ENCODE peak calls at places on chromosome 10, in seven cellular contexts. One of them, this sample, is unnamed.

GRCh38 chr10:76150886-76151288 is 719.5 kb downstream of the LRMDA start:
- DNase-seq in neural progenitor cell: no peak
- DNase-seq in OCI-LY7: no peak
- DNase-seq in transverse colon: no peak
- DNase-seq in HCT116: no peak
- DNase-seq in IMR-90: no peak
- DNase-seq in tibial nerve: no peak
- DNase-seq in this sample: no peak

GRCh38 chr10:13891542-13892431 is 305.0 kb downstream of the PRPF18 start:
- DNase-seq in neural progenitor cell: peak; percentile 77
- DNase-seq in OCI-LY7: no peak
- DNase-seq in transverse colon: no peak
- DNase-seq in HCT116: no peak
- DNase-seq in IMR-90: no peak
- DNase-seq in tibial nerve: no peak
- DNase-seq in this sample: no peak

GRCh38 chr10:70832852-70833542 is 17.2 kb downstream of the SGPL1 start:
- DNase-seq in neural progenitor cell: no peak
- DNase-seq in OCI-LY7: no peak
- DNase-seq in transverse colon: no peak
- DNase-seq in HCT116: no peak
- DNase-seq in IMR-90: peak; percentile 93
- DNase-seq in tibial nerve: no peak
- DNase-seq in this sample: peak; percentile 86

GRCh38 chr10:69456880-69457693 is 5.8 kb downstream of the TSPAN15 start:
- DNase-seq in neural progenitor cell: no peak
- DNase-seq in OCI-LY7: no peak
- DNase-seq in transverse colon: no peak
- DNase-seq in HCT116: no peak
- DNase-seq in IMR-90: no peak
- DNase-seq in tibial nerve: no peak
- DNase-seq in this sample: no peak

GRCh38 chr10:34252111-34252510 is 563.0 kb downstream of the PARD3 start:
- DNase-seq in neural progenitor cell: no peak
- DNase-seq in OCI-LY7: no peak
- DNase-seq in transverse colon: no peak
- DNase-seq in HCT116: peak; percentile 28
- DNase-seq in IMR-90: no peak
- DNase-seq in tibial nerve: no peak
- DNase-seq in this sample: peak; percentile 11

GRCh38 chr10:69831231-69831855 is 29.6 kb downstream of the COL13A1 start:
- DNase-seq in neural progenitor cell: no peak
- DNase-seq in OCI-LY7: no peak
- DNase-seq in transverse colon: no peak
- DNase-seq in HCT116: no peak
- DNase-seq in IMR-90: peak; percentile 42
- DNase-seq in tibial nerve: no peak
- DNase-seq in this sample: no peak

GRCh38 chr10:115141254-115141653 is 48.1 kb downstream of the ATRNL1 start:
- DNase-seq in neural progenitor cell: peak; percentile 28
- DNase-seq in OCI-LY7: no peak
- DNase-seq in transverse colon: no peak
- DNase-seq in HCT116: peak; percentile 15
- DNase-seq in IMR-90: peak; percentile 12
- DNase-seq in tibial nerve: no peak
- DNase-seq in this sample: peak; percentile 12

GRCh38 chr10:23864631-23865147 is 344.2 kb upstream of the KIAA1217 start:
- DNase-seq in neural progenitor cell: no peak
- DNase-seq in OCI-LY7: no peak
- DNase-seq in transverse colon: no peak
- DNase-seq in HCT116: no peak
- DNase-seq in IMR-90: no peak
- DNase-seq in tibial nerve: no peak
- DNase-seq in this sample: no peak

GRCh38 chr10:11058965-11059364 is 41.3 kb downstream of the CELF2 start:
- DNase-seq in neural progenitor cell: no peak
- DNase-seq in OCI-LY7: no peak
- DNase-seq in transverse colon: no peak
- DNase-seq in HCT116: no peak
- DNase-seq in IMR-90: peak; percentile 75
- DNase-seq in tibial nerve: no peak
- DNase-seq in this sample: no peak

GRCh38 chr10:7258948-7259523 is 151.8 kb downstream of the SFMBT2 start:
- DNase-seq in neural progenitor cell: no peak
- DNase-seq in OCI-LY7: peak; percentile 33
- DNase-seq in transverse colon: peak; percentile 30
- DNase-seq in HCT116: no peak
- DNase-seq in IMR-90: no peak
- DNase-seq in tibial nerve: no peak
- DNase-seq in this sample: no peak

GRCh38 chr10:287029-287428 is 151.8 kb downstream of the ZMYND11 start:
- DNase-seq in neural progenitor cell: no peak
- DNase-seq in OCI-LY7: no peak
- DNase-seq in transverse colon: no peak
- DNase-seq in HCT116: no peak
- DNase-seq in IMR-90: peak; percentile 64
- DNase-seq in tibial nerve: no peak
- DNase-seq in this sample: no peak

GRCh38 chr10:25017247-25017590 is 807 bp downstream of the THNSL1 start:
- DNase-seq in neural progenitor cell: peak; percentile 63
- DNase-seq in OCI-LY7: no peak
- DNase-seq in transverse colon: peak; percentile 24
- DNase-seq in HCT116: no peak
- DNase-seq in IMR-90: peak; percentile 13
- DNase-seq in tibial nerve: peak; percentile 7
- DNase-seq in this sample: no peak

GRCh38 chr10:17216901-17217395 is 11.1 kb upstream of the VIM start:
- DNase-seq in neural progenitor cell: no peak
- DNase-seq in OCI-LY7: no peak
- DNase-seq in transverse colon: no peak
- DNase-seq in HCT116: no peak
- DNase-seq in IMR-90: no peak
- DNase-seq in tibial nerve: no peak
- DNase-seq in this sample: no peak

GRCh38 chr10:43294241-43294658 is 27.4 kb upstream of the RASGEF1A start:
- DNase-seq in neural progenitor cell: no peak
- DNase-seq in OCI-LY7: no peak
- DNase-seq in transverse colon: no peak
- DNase-seq in HCT116: no peak
- DNase-seq in IMR-90: no peak
- DNase-seq in tibial nerve: no peak
- DNase-seq in this sample: no peak

GRCh38 chr10:64430690-64431323 is 909.6 kb downstream of the REEP3 start:
- DNase-seq in neural progenitor cell: peak; percentile 85
- DNase-seq in OCI-LY7: peak; percentile 1
- DNase-seq in transverse colon: peak; percentile 14
- DNase-seq in HCT116: peak; percentile 32
- DNase-seq in IMR-90: no peak
- DNase-seq in tibial nerve: no peak
- DNase-seq in this sample: peak; percentile 1

GRCh38 chr10:12333382-12334185 is 15.8 kb upstream of the CAMK1D start:
- DNase-seq in neural progenitor cell: no peak
- DNase-seq in OCI-LY7: no peak
- DNase-seq in transverse colon: peak; percentile 51
- DNase-seq in HCT116: peak; percentile 78
- DNase-seq in IMR-90: peak; percentile 97
- DNase-seq in tibial nerve: peak; percentile 50
- DNase-seq in this sample: peak; percentile 95

GRCh38 chr10:15670880-15671279 is 48.8 kb downstream of the ITGA8 start:
- DNase-seq in neural progenitor cell: no peak
- DNase-seq in OCI-LY7: no peak
- DNase-seq in transverse colon: no peak
- DNase-seq in HCT116: no peak
- DNase-seq in IMR-90: no peak
- DNase-seq in tibial nerve: no peak
- DNase-seq in this sample: no peak

GRCh38 chr10:69344591-69345244 is 66.4 kb downstream of the HK1 start:
- DNase-seq in neural progenitor cell: no peak
- DNase-seq in OCI-LY7: peak; percentile 73
- DNase-seq in transverse colon: no peak
- DNase-seq in HCT116: no peak
- DNase-seq in IMR-90: no peak
- DNase-seq in tibial nerve: no peak
- DNase-seq in this sample: no peak

GRCh38 chr10:44956176-44956575 is 3.4 kb upstream of the RASSF4 start:
- DNase-seq in neural progenitor cell: no peak
- DNase-seq in OCI-LY7: no peak
- DNase-seq in transverse colon: no peak
- DNase-seq in HCT116: no peak
- DNase-seq in IMR-90: no peak
- DNase-seq in tibial nerve: peak; percentile 9
- DNase-seq in this sample: no peak

GRCh38 chr10:44956717-44957706 is 2.6 kb upstream of the RASSF4 start:
- DNase-seq in neural progenitor cell: no peak
- DNase-seq in OCI-LY7: no peak
- DNase-seq in transverse colon: no peak
- DNase-seq in HCT116: no peak
- DNase-seq in IMR-90: no peak
- DNase-seq in tibial nerve: no peak
- DNase-seq in this sample: no peak

GRCh38 chr10:44952779-44953231 is 6.8 kb upstream of the RASSF4 start:
- DNase-seq in neural progenitor cell: no peak
- DNase-seq in OCI-LY7: no peak
- DNase-seq in transverse colon: no peak
- DNase-seq in HCT116: no peak
- DNase-seq in IMR-90: no peak
- DNase-seq in tibial nerve: no peak
- DNase-seq in this sample: no peak

GRCh38 chr10:44954962-44955361 is 4.6 kb upstream of the RASSF4 start:
- DNase-seq in neural progenitor cell: no peak
- DNase-seq in OCI-LY7: no peak
- DNase-seq in transverse colon: no peak
- DNase-seq in HCT116: no peak
- DNase-seq in IMR-90: no peak
- DNase-seq in tibial nerve: no peak
- DNase-seq in this sample: no peak

DNA sequence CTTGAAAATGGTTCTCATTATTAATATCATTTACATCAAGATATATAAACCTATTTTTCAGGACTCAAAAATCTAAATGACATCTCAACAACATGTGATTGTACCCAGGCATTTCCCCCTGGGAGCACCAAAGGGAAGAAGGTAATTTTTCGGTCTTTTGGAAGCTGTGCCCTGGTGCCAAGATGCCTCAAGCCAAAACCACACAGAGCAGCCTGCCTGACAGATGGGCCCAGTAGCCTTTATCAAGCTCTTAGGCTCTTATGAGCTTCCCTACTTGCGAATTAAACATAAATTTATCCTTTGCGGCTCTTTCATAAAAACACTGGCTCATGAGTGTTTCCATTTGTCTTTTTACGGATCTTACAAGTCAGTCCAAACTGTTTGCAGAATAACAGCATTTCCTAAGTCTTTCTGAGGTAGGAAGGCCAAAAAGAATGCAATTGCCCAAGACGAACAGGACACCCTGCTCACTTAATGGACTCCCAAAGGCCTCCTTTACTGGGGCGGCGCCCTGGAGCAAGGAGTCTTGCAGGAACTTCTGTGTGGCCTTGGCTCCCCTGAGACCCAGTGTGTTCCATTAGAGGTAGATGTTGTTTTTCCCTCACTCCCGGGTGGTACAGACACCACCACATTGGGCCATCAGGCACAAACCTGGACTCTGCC is 4.1 kb upstream of the RASSF4 start:
- DNase-seq in neural progenitor cell: no peak
- DNase-seq in OCI-LY7: no peak
- DNase-seq in transverse colon: no peak
- DNase-seq in HCT116: no peak
- DNase-seq in IMR-90: no peak
- DNase-seq in tibial nerve: peak; percentile 87
- DNase-seq in this sample: no peak
- H3K27ac ChIP-seq in neural progenitor cell: no peak overlapping the region
- H3K27ac ChIP-seq in OCI-LY7: no peak overlapping the region
- H3K27ac ChIP-seq in transverse colon: peak overlapping the region; percentile 7
- H3K27ac ChIP-seq in HCT116: no peak overlapping the region
- H3K27ac ChIP-seq in IMR-90: no peak overlapping the region
- H3K27ac ChIP-seq in tibial nerve: peak overlapping the region; percentile 32
- H3K27ac ChIP-seq in this sample: no peak overlapping the region

GRCh38 chr10:79162861-79163662 is 94.3 kb downstream of the ZMIZ1 start:
- DNase-seq in neural progenitor cell: no peak
- DNase-seq in OCI-LY7: no peak
- DNase-seq in transverse colon: no peak
- DNase-seq in HCT116: no peak
- DNase-seq in IMR-90: peak; percentile 54
- DNase-seq in tibial nerve: no peak
- DNase-seq in this sample: no peak
- H3K4me1 ChIP-seq in neural progenitor cell: peaks cover 29% of the 10 kb centered on the region
- H3K4me1 ChIP-seq in OCI-LY7: no peaks in the 10 kb centered on the region
- H3K4me1 ChIP-seq in transverse colon: peaks cover 29% of the 10 kb centered on the region
- H3K4me1 ChIP-seq in HCT116: peaks cover 7% of the 10 kb centered on the region
- H3K4me1 ChIP-seq in IMR-90: peaks cover 62% of the 10 kb centered on the region
- H3K4me1 ChIP-seq in tibial nerve: peaks cover 80% of the 10 kb centered on the region
- H3K4me1 ChIP-seq in this sample: peaks cover 3% of the 10 kb centered on the region

DNA sequence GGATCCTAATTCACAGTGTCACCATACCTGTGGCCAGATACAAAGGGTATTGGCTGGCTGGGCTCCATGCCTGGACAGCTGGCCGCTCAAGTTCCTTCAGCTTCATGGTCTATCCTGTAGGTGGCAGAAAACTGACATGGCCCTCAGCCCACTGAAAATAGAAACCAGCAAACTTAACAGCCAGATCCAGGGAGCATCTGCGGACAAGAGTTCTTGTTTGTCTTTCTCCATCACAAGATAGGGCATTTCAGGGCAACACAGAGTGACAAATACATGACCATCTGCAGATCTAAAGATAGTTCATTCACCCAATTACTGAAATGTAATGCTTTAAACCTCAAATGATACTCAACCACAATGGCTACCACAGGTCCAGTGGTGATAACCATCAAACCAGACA is 2.8 kb downstream of the SEC31B start:
- DNase-seq in neural progenitor cell: no peak
- DNase-seq in OCI-LY7: no peak
- DNase-seq in transverse colon: no peak
- DNase-seq in HCT116: no peak
- DNase-seq in IMR-90: no peak
- DNase-seq in tibial nerve: no peak
- DNase-seq in this sample: no peak
- TF ChIP-seq CTCF in neural progenitor cell: peak; percentile 30
- TF ChIP-seq CTCF in OCI-LY7: peak; percentile 50
- TF ChIP-seq CTCF in transverse colon: no peak
- TF ChIP-seq CTCF in HCT116: peak; percentile 43
- TF ChIP-seq CTCF in IMR-90: peak; percentile 9
- TF ChIP-seq CTCF in tibial nerve: no peak
- TF ChIP-seq CTCF in this sample: peak; percentile 13

DNA sequence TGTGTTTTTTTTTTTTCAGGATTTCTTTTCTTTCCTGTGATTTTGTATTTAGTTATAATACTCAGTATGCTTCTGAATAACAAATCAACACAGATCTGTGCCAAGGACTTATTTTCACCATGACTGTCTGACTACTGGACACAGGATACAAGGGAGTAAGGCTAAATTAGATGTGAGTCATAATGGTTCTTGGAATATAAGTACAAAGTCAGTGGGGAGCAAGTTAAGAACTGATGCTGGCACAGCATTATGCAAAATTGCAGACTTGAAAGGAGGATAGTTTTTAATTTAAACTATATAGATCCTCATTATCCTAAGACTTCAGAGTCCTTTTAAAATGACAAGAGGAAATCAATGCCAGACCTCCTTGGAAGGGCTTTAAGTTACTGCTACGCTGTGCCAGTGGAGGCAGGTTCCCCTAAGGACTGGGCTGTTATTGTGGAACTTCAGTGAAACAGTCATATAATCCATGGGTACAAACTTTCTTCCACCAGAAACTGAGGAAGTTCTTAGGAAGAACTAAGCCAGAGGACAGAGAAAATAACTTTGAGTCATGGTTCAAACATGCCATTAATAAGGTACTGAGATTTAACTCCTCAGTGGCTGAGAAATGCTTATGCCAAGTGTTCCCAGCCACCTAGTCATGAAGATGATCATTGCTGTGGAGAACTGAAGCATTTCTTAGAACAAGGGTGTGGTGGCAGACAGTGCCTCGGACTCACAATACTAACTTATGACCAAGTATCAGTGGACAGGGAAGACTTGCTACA is 531.2 kb downstream of the HTR7 start:
- DNase-seq in neural progenitor cell: no peak
- DNase-seq in OCI-LY7: no peak
- DNase-seq in transverse colon: no peak
- DNase-seq in HCT116: no peak
- DNase-seq in IMR-90: peak; percentile 50
- DNase-seq in tibial nerve: no peak
- DNase-seq in this sample: peak; percentile 75
- H3K27ac ChIP-seq in neural progenitor cell: no peak overlapping the region
- H3K27ac ChIP-seq in OCI-LY7: no peak overlapping the region
- H3K27ac ChIP-seq in transverse colon: no peak overlapping the region
- H3K27ac ChIP-seq in HCT116: peak overlapping the region; percentile 57
- H3K27ac ChIP-seq in IMR-90: no peak overlapping the region
- H3K27ac ChIP-seq in tibial nerve: no peak overlapping the region
- H3K27ac ChIP-seq in this sample: peak overlapping the region; percentile 27

This sample was measured in foreskin keratinocyte.